ENCODE peak calls at places on chromosomes 7 and 10, in eight cellular contexts. F, A, I, N, S, P, K and J are unnamed samples.

GRCh38 chr7:116226664-116227063 is 16.3 kb downstream of the TES start:
- DNase-seq in A (no peak), I (peak; percentile 52), S (no peak), K (no peak), N (no peak), F (no peak), P (no peak), J (no peak)

GRCh38 chr7:50497068-50497642 is 47.0 kb upstream of the FIGNL1 start:
- DNase-seq in N (no peak), F (no peak), S (no peak), A (no peak), I (peak; percentile 75), P (no peak), K (no peak), J (no peak)

GRCh38 chr7:132368246-132368900 is 207.9 kb downstream of the PLXNA4 start:
- DNase-seq in K (no peak), N (no peak), F (no peak), A (no peak), P (no peak), I (no peak), S (no peak), J (no peak)

GRCh38 chr10:113425596-113425995 is 127.3 kb upstream of the HABP2 start:
- DNase-seq in A (no peak), S (no peak), P (no peak), F (no peak), K (no peak), I (no peak), N (no peak), J (no peak)

GRCh38 chr7:117872565-117873055 is 631 bp downstream of the CTTNBP2 start:
- DNase-seq in F (no peak), A (no peak), P (peak; percentile 51), S (peak; percentile 71), I (peak; percentile 2), N (no peak), K (no peak), J (no peak)

GRCh38 chr7:36128448-36129047 is 24.5 kb upstream of the EEPD1 start:
- DNase-seq in S (peak; percentile 79), I (peak; percentile 97), N (no peak), A (peak; percentile 76), F (no peak), P (peak; percentile 77), K (no peak), J (no peak)

GRCh38 chr10:74738985-74739567 is 87.3 kb upstream of the KAT6B start:
- DNase-seq in N (no peak), S (no peak), I (peak; percentile 10), A (peak; percentile 16), P (no peak), K (no peak), F (no peak), J (no peak)

GRCh38 chr10:6023661-6024333 is 38.4 kb downstream of the IL2RA start:
- DNase-seq in S (no peak), A (no peak), I (peak; percentile 97), P (no peak), N (no peak), F (no peak), K (no peak), J (no peak)

GRCh38 chr7:128876586-128876977 is 13.9 kb downstream of the ATP6V1F start:
- DNase-seq in K (no peak), F (no peak), A (no peak), P (no peak), N (no peak), I (no peak), S (no peak), J (no peak)

GRCh38 chr10:79948976-79949722 is at the start of gene SFTPD:
- DNase-seq in F (no peak), S (no peak), A (no peak), K (no peak), I (no peak), N (no peak), P (no peak), J (no peak)

GRCh38 chr7:29285451-29285807 is 90.9 kb downstream of the CHN2 start:
- DNase-seq in P (no peak), N (no peak), I (peak; percentile 88), S (no peak), F (peak; percentile 33), K (no peak), A (peak; percentile 28), J (no peak)

GRCh38 chr7:2508327-2509231 is 11.0 kb upstream of the LFNG start:
- DNase-seq in I (peak; percentile 92), S (no peak), N (no peak), P (no peak), F (no peak), A (no peak), K (peak; percentile 68), J (no peak)

GRCh38 chr10:48601789-48602188 is 3.1 kb downstream of the ARHGAP22 start:
- DNase-seq in S (no peak), I (no peak), A (no peak), P (no peak), N (no peak), K (no peak), F (no peak), J (no peak)